ENCODE peak calls at places on chromosomes 12 and 14, in four cellular contexts. C is Peyer's patch, E is stomach, R is A549. F is an unnamed sample.

GRCh38 chr12:11545438-11546330 is 103.8 kb upstream of the ETV6 start:
- DNase-seq in C (no peak), E (no peak), R (no peak), F (no peak)

GRCh38 chr14:89672636-89673279 is 255.7 kb upstream of the FOXN3 start:
- DNase-seq in C (peak; percentile 71), E (peak; percentile 57), R (no peak), F (no peak)

GRCh38 chr12:62660763-62661162 is 194.1 kb downstream of the MON2 start:
- DNase-seq in C (no peak), E (no peak), R (peak; percentile 14), F (peak; percentile 12)

GRCh38 chr12:113757223-113758002 is 208.7 kb downstream of the RBM19 start:
- DNase-seq in C (no peak), E (no peak), R (no peak), F (peak; percentile 32)

GRCh38 chr14:60079723-60080122 is 12.0 kb upstream of the PCNX4 start:
- DNase-seq in C (no peak), E (no peak), R (no peak), F (no peak)

GRCh38 chr12:5033883-5034282 is 9.8 kb upstream of the KCNA5 start:
- DNase-seq in C (no peak), E (no peak), R (no peak), F (no peak)

GRCh38 chr12:116615141-116615861 is 56.1 kb downstream of the MAP1LC3B2 start:
- DNase-seq in C (no peak), E (no peak), R (no peak), F (no peak)

GRCh38 chr12:112025808-112026375 is 12.7 kb downstream of the ERP29 start:
- DNase-seq in C (no peak), E (no peak), R (no peak), F (no peak)

GRCh38 chr12:4227046-4227445 is 46.5 kb upstream of the CCND2 start:
- DNase-seq in C (no peak), E (no peak), R (no peak), F (no peak)

GRCh38 chr12:19203539-19204506 is 74.3 kb downstream of the PLEKHA5 start:
- DNase-seq in C (no peak), E (no peak), R (no peak), F (no peak)

GRCh38 chr12:88063375-88063774 is 34.2 kb upstream of the C12orf50 start:
- DNase-seq in C (no peak), E (no peak), R (no peak), F (no peak)

GRCh38 chr14:97306785-97307246 is 509.6 kb downstream of the VRK1 start:
- DNase-seq in C (no peak), E (no peak), R (no peak), F (no peak)

GRCh38 chr12:46372852-46373302 is 304 bp upstream of the SLC38A2 start:
- DNase-seq in C (no peak), E (no peak), R (no peak), F (no peak)
- TF ChIP-seq POLR2A in C (no peak), E (no peak), R (no peak), F (no peak)

DNA sequence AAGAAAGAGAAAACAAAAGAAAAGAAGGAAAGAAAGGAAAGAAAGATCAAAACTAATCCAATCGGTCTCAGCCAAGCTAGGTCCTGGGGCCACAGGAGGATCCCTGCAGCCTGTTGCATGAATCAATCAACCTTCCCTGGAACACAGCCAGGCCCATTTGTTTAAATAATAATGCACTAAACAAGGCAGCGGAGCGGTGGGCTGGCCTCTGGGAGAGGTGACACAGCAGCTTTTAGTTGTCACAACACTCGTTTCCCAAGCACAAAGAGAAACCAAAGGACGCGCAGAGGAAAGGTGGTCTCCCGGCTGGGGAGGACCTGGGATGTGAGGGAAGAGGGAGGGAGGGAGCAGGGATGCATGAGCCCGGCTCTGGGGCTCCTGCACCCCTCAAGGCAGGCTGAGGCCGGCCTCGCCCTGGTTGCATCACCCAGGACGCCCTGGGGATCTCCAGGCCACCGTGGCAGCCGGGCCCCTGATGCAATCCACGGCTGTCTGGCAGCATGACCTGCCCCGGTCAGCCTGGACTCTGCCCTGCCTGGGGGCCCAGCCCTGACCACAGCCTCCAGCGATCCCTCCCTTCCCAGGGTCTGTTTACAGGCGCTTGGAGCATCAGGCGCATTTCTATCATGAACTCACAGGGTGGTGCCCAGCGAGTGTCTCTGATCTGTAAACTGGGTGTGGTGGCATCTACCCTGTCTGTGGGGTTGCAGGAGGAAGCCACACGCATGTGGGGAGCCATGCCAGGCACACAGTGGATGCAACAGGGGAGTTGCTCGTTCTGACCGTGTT is 32.5 kb downstream of the MMP17 start:
- DNase-seq in C (peak; percentile 60), E (peak; percentile 49), R (peak; percentile 99), F (peak; percentile 93)
- TF ChIP-seq POLR2A in C (no peak), E (no peak), R (no peak), F (peak; percentile 8)

GRCh38 chr12:71752887-71753286 is 1.8 kb upstream of the RAB21 start:
- DNase-seq in C (no peak), E (no peak), R (no peak), F (no peak)

GRCh38 chr12:71756054-71756675 is 1.5 kb downstream of the RAB21 start:
- DNase-seq in C (no peak), E (no peak), R (no peak), F (no peak)

GRCh38 chr12:71759941-71760340 is 5.3 kb downstream of the RAB21 start:
- DNase-seq in C (no peak), E (no peak), R (no peak), F (no peak)

GRCh38 chr12:71754461-71755145 is at the start of gene RAB21:
- DNase-seq in C (peak; percentile 99), E (peak; percentile 99), R (peak; percentile 98), F (peak; percentile 94)

DNA sequence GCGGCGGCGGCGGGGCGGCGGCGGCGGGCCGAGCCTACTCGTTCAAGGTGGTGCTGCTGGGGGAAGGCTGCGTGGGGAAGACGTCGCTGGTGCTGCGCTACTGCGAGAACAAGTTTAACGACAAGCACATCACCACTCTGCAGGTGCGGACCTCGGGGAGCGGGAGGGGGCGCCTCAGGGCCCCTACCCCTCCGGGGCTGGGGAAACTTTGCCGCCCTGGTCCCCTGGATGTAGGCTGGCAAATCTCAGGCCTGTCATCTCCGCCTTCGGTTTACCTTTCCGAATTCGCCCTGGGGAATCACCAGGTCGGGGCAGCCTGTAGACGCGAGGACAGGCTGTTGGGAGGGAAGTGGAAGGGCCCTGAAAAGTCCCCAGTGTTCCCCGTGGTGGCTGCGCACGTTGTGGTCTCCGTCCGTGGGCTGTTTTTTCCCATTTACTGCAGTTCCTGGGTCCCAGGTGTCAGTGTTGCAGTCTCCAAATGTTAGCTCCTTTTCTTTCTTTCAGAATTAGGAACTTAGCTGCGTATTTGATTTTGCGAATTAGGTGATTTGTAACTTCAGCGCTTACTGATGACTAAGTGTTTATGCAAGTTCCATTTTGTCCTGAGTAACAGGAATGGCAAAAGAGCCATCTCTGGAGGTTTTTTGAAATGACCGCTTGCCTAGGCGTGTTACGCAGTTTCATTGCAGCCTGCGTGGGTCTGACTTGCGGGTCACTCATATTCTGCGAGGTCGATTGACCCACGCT is 656 bp downstream of the RAB21 start:
- DNase-seq in C (peak; percentile 51), E (peak; percentile 46), R (peak; percentile 41), F (peak; percentile 26)
- TF ChIP-seq POLR2A in C (peak; percentile 21), E (no peak), R (no peak), F (no peak)

GRCh38 chr14:92797935-92798653 is 4.0 kb downstream of the GOLGA5 start:
- DNase-seq in C (no peak), E (no peak), R (no peak), F (no peak)

GRCh38 chr14:92793709-92794546 is at the start of gene GOLGA5:
- DNase-seq in C (peak; percentile 100), E (peak; percentile 99), R (peak; percentile 99), F (peak; percentile 90)

GRCh38 chr14:92792885-92793284 is 1.2 kb upstream of the GOLGA5 start:
- DNase-seq in C (no peak), E (no peak), R (peak; percentile 30), F (no peak)

GRCh38 chr14:92794961-92795360 is 856 bp downstream of the GOLGA5 start:
- DNase-seq in C (no peak), E (no peak), R (no peak), F (no peak)

DNA sequence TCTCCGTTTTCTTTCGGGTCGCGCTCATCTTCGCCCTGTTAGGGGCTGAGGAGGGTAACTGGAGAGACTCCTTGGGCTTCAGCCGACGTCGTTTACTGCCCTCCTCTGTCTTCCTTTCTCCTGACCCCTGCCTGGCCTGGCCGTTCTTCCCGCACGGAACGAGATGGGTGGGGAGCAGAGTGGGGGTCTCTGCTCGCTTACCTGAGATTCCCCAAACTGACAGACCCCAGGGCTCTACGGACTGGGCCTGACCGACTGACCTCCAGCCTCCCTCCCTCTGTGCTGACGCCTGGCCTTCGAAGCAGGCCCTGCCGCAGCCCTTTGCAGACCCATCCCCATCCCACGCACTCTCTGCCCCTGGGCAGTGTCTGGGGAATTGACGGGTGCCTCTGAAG is 439 bp downstream of the GOLGA5 start:
- DNase-seq in C (no peak), E (no peak), R (no peak), F (no peak)
- TF ChIP-seq POLR2A in C (no peak), E (no peak), R (no peak), F (no peak)

DNA sequence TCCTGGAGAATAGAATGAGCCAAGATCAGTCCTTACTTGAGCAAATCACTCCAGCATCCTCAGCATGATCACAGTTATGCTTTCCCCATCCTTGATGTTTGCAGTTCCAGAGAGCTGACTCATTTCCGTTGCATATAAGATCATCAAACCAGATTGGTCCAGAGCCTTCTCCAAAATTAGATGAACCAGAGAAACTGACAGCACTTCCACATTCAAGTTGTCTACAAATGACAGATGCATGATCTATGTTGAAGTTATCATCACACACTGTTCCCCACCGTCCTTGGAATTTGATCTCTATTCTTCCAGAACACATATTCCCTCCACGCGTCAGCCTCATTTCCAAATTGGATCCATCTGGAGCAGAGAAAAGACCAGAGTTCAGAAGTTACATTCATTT is 4.7 kb downstream of the CD163 start:
- DNase-seq in C (no peak), E (no peak), R (no peak), F (peak; percentile 3)
- TF ChIP-seq POLR2A in C (no peak), E (no peak), R (no peak), F (no peak)

DNA sequence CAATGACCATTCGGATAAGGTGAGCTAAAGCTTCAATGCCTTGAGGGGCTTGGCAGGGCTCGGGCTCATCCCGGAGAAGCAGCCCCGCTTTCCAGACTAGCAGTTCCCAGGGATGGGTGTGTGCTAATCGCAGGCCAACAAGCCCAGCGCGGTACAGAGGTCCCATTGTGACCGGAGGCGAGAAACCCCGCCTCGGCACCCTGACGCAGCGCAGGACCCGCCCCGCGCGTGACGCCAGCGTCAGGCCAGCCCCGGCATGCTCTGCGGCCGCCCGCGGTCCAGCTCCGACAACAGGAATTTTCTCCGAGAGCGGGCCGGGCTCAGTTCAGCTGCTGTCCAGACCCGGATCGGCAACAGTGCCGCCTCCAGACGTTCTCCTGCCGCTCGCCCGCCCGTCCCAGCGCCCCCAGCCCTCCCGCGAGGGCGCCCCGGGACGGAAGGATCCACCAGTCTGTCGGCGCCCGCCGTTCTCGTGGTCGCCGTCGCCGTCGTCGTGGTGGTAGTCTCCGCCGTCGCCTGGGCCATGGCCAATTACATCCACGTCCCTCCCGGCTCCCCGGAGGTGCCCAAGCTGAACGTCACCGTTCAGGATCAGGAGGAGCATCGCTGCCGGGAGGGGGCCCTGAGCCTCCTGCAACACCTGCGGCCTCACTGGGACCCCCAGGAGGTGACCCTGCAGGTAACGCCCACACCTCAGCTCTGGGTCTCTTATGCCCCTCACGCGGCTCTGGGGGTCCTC is at the start of gene ETNK1:
- DNase-seq in C (peak; percentile 98), E (peak; percentile 97), R (peak; percentile 95), F (peak; percentile 75)
- TF ChIP-seq POLR2A in C (peak; percentile 99), E (no peak), R (peak; percentile 89), F (peak; percentile 89)

F was measured in H54.